ENCODE peak calls at places on chromosomes 3 and 15, in seven cellular contexts. K is ureter; H is stimulated activated CD8-positive, alpha-beta memory T cell treated with anti-CD3 and anti-CD28 coated beads, Interleukin-2, amount 100 ng/mL, for 48 hours; C is posterior vena cava; T is breast epithelium; U is HT1080; L is iris pigment epithelial cell. G is an unnamed sample.

GRCh38 chr15:51135276-51135675 is 40.6 kb upstream of the TNFAIP8L3 start:
- DNase-seq in H (no peak), U (no peak), C (no peak), K (no peak), T (no peak), L (peak; percentile 10), G (no peak)

GRCh38 chr3:189941679-189942078 is 179.0 kb downstream of the P3H2 start:
- DNase-seq in U (peak; percentile 79), L (peak; percentile 59), K (no peak), T (no peak), C (no peak), H (no peak), G (peak; percentile 36)

GRCh38 chr3:124810970-124811369 is 76.2 kb downstream of the ITGB5 start:
- DNase-seq in U (no peak), K (no peak), L (no peak), H (no peak), C (no peak), T (no peak), G (no peak)

GRCh38 chr3:114551770-114552526 is 258.1 kb downstream of the TIGIT start:
- DNase-seq in T (no peak), C (no peak), H (no peak), K (no peak), L (peak; percentile 81), U (peak; percentile 96), G (peak; percentile 75)

GRCh38 chr3:25169146-25169545 is 258.9 kb upstream of the RARB start:
- DNase-seq in U (no peak), T (no peak), H (no peak), K (no peak), L (no peak), C (no peak), G (no peak)

GRCh38 chr3:194401346-194401745 is 2.3 kb upstream of the GP5 start:
- DNase-seq in T (no peak), L (no peak), K (no peak), H (no peak), C (no peak), U (no peak), G (no peak)

GRCh38 chr3:43540625-43541024 is 81.2 kb downstream of the ANO10 start:
- DNase-seq in H (no peak), U (no peak), K (no peak), L (peak; percentile 76), T (no peak), C (no peak), G (peak; percentile 64)

GRCh38 chr3:177337548-177338331 is 140.5 kb upstream of the TBL1XR1 start:
- DNase-seq in K (no peak), H (peak; percentile 57), C (no peak), T (no peak), L (peak; percentile 78), U (peak; percentile 26), G (peak; percentile 83)

GRCh38 chr3:151008699-151009098 is 36.2 kb upstream of the CLRN1 start:
- DNase-seq in L (peak; percentile 57), U (peak; percentile 60), C (no peak), H (no peak), K (no peak), T (no peak), G (peak; percentile 51)

GRCh38 chr3:99871231-99871898 is 53.7 kb downstream of the CMSS1 start:
- DNase-seq in K (no peak), H (no peak), T (no peak), U (no peak), C (no peak), L (no peak), G (no peak)

GRCh38 chr3:156705761-156706631 is 31.6 kb downstream of the TIPARP start:
- DNase-seq in L (peak; percentile 50), H (no peak), U (no peak), T (no peak), K (no peak), C (no peak), G (no peak)

GRCh38 chr3:188037965-188038581 is 115.9 kb upstream of the LPP start:
- DNase-seq in U (peak; percentile 75), H (no peak), L (peak; percentile 26), K (no peak), C (no peak), T (no peak), G (no peak)

GRCh38 chr3:73623996-73624362 is 762 bp downstream of the PDZRN3 start:
- DNase-seq in L (peak; percentile 46), K (peak; percentile 50), C (peak; percentile 86), U (no peak), T (peak; percentile 56), H (no peak), G (peak; percentile 65)

GRCh38 chr15:95995375-95996168 is 334.9 kb upstream of the NR2F2 start:
- DNase-seq in L (peak; percentile 33), K (no peak), C (no peak), T (no peak), H (no peak), U (peak; percentile 57), G (peak; percentile 56)

GRCh38 chr15:39028069-39028468 is 463.5 kb upstream of the RASGRP1 start:
- DNase-seq in U (peak; percentile 60), L (peak; percentile 51), T (no peak), C (peak; percentile 88), H (no peak), K (no peak), G (peak; percentile 64)

GRCh38 chr3:161559177-161559998 is 62.8 kb downstream of the OTOL1 start:
- DNase-seq in U (peak; percentile 67), L (peak; percentile 36), H (no peak), K (no peak), T (no peak), C (no peak), G (peak; percentile 54)

GRCh38 chr3:73813291-73813977 is 188.7 kb upstream of the PDZRN3 start:
- DNase-seq in K (no peak), H (no peak), L (peak; percentile 45), C (no peak), T (no peak), U (no peak), G (no peak)

GRCh38 chr3:177816667-177817208 is 619.5 kb upstream of the TBL1XR1 start:
- DNase-seq in K (no peak), U (peak; percentile 87), H (no peak), T (no peak), L (peak; percentile 95), C (no peak), G (peak; percentile 49)